ENCODE peak calls at places on chromosomes 5 and 9, in six cellular contexts. I is HCT116, A is left ventricle myocardium inferior, P is fibroblast of lung, C is pancreas, Z is psoas muscle. B is an unnamed sample.

GRCh38 chr9:87685871-87686519 is 39.9 kb upstream of the CTSL start:
- DNase-seq in I (no peak), P (peak; percentile 39), A (no peak), Z (no peak), C (no peak), B (no peak)

GRCh38 chr5:156815988-156816599 is 34.0 kb upstream of the PPP1R2B start:
- DNase-seq in Z (no peak), I (no peak), A (no peak), C (no peak), P (peak; percentile 20), B (peak; percentile 77)

GRCh38 chr5:141811287-141812155 is 66.7 kb downstream of the PCDH1 start:
- DNase-seq in A (no peak), P (no peak), Z (no peak), C (peak; percentile 57), I (no peak), B (peak; percentile 18)

GRCh38 chr9:137789295-137789895 is 88.2 kb upstream of the CACNA1B start:
- DNase-seq in C (no peak), P (no peak), I (no peak), Z (no peak), A (no peak), B (no peak)

GRCh38 chr5:36870399-36871040 is 6.0 kb upstream of the NIPBL start:
- DNase-seq in I (peak; percentile 68), P (peak; percentile 81), Z (no peak), C (no peak), A (no peak), B (peak; percentile 91)

GRCh38 chr9:129888809-129889460 is 53.7 kb downstream of the USP20 start:
- DNase-seq in A (no peak), I (no peak), P (no peak), Z (no peak), C (no peak), B (no peak)

GRCh38 chr5:2861605-2862004 is 110.1 kb upstream of the IRX2 start:
- DNase-seq in Z (no peak), I (no peak), A (no peak), P (no peak), C (no peak), B (no peak)

GRCh38 chr9:15509931-15510788 is 610 bp downstream of the PSIP1 start:
- DNase-seq in Z (peak; percentile 64), I (no peak), P (peak; percentile 36), A (peak; percentile 38), C (peak; percentile 63), B (peak; percentile 59)

GRCh38 chr9:94757158-94757557 is 30.7 kb downstream of the AOPEP start:
- DNase-seq in P (no peak), A (no peak), C (no peak), Z (no peak), I (no peak), B (peak; percentile 54)

GRCh38 chr5:158991391-158991790 is 108.3 kb downstream of the EBF1 start:
- DNase-seq in P (peak; percentile 58), A (no peak), Z (no peak), C (no peak), I (no peak), B (peak; percentile 59)

GRCh38 chr9:73146113-73146815 is 5.4 kb upstream of the ANXA1 start:
- DNase-seq in A (no peak), Z (no peak), P (no peak), C (no peak), I (no peak), B (no peak)

GRCh38 chr9:129253820-129254381 is 75.8 kb upstream of the IER5L start:
- DNase-seq in C (no peak), A (peak; percentile 75), Z (peak; percentile 71), P (no peak), I (no peak), B (no peak)

GRCh38 chr9:91483835-91484234 is 60.2 kb upstream of the NFIL3 start:
- DNase-seq in C (no peak), I (no peak), P (no peak), A (no peak), Z (no peak), B (no peak)

GRCh38 chr9:125143377-125144090 is at the start of gene SCAI:
- DNase-seq in P (peak; percentile 99), I (peak; percentile 98), A (peak; percentile 99), C (peak; percentile 96), Z (peak; percentile 100), B (peak; percentile 99)

GRCh38 chr5:87722286-87722685 is 309.6 kb upstream of the CCNH start:
- DNase-seq in P (no peak), I (peak; percentile 33), Z (no peak), C (no peak), A (no peak), B (no peak)

GRCh38 chr5:14118551-14119320 is 24.4 kb upstream of the TRIO start:
- DNase-seq in I (no peak), P (no peak), A (peak; percentile 38), C (peak; percentile 55), Z (no peak), B (no peak)

GRCh38 chr5:103369125-103370120 is 110.9 kb downstream of the MACIR start:
- DNase-seq in A (no peak), I (no peak), P (no peak), C (no peak), Z (no peak), B (no peak)

DNA sequence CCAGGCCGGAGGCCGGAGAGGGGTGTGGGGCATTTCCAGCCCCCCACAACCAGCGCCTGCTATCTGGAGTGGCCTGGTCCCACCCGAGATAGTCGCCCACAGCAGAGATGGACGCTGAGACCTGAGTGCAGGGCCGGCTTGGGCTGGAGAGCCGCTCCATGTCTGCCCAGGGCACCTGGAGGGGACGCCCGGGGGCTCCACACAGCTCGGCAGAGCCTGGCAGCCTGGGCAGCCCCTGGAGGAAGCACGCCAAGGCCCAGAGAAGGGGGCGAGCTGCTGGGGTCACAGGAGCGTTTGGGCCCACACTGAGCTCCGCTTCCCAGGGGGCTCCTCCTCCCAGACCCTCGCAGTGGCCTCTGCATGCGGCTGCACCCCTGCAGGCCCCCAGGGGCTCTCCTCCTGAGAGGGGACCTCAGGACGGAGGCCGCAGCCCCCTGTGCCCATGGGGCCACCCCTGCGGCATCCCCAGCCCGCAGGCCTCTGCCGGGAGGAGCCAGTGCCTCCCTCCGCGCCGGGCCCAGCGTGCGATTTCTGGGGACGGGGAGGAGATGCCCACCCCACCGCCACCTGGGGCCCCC is 42.2 kb upstream of the EGFL7 start:
- DNase-seq in C (no peak), A (peak; percentile 14), Z (no peak), P (no peak), I (no peak), B (no peak)
- H3K4me1 ChIP-seq in C (peaks cover 13% of the 10 kb centered on the region), A (peaks cover 31% of the 10 kb centered on the region), Z (peaks cover 14% of the 10 kb centered on the region), P (peaks cover 9% of the 10 kb centered on the region), I (no peaks in the 10 kb centered on the region), B (no peaks in the 10 kb centered on the region)

DNA sequence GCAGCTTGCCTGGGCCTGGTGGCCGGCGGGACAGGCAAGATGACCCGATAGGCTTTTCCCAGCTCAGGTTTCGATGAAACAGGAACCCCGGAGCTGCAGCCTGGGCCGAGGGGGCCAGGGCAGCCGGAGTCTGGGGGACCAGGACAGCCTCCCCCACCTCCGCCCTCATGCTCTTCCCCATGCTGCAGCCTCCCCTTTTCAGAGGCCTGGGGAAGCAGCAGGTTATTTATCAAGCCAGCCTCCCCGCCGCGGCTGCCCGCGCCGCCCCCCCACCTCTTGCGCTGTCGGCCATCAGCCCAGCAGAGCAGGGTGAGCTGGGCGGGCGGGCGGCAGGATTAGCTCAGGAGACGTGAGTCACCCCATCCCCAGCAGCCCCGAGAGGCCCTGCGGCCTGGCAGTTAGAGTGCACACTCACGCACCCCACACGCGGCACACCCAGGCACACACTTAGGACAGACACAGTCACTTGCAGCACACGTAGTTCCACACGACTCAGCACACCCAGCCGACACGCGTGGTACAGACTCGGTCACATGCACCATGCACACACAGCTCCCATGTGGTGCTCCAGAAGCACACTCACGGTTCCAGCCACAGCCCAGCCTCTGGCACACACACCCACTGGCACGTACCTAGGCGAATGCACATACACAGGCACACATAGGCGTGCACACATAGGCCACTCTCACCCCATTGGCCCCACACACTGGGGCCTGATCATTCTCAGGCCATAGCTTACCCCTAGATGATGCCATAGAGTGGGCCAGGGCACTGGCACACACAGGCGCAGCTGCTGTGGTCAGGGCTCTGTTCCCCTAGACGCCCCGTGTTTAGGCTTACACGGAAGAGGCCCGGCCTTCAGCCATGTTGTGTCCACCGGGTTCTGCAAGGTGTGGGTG is 13.0 kb downstream of the CXXC5 start:
- DNase-seq in P (peak; percentile 93), Z (peak; percentile 97), A (peak; percentile 82), C (peak; percentile 90), I (peak; percentile 63), B (peak; percentile 97)
- H3K4me1 ChIP-seq in P (peaks cover 32% of the 10 kb centered on the region), Z (peaks cover 99% of the 10 kb centered on the region), A (peaks cover 99% of the 10 kb centered on the region), C (peaks cover 89% of the 10 kb centered on the region), I (peaks cover 72% of the 10 kb centered on the region), B (peaks cover 64% of the 10 kb centered on the region)

GRCh38 chr5:55993628-55994501 is 898 bp downstream of the IL6ST start:
- DNase-seq in C (no peak), I (no peak), P (peak; percentile 40), Z (no peak), A (no peak), B (peak; percentile 57)

GRCh38 chr5:55991768-55992486 is 2.8 kb downstream of the IL6ST start:
- DNase-seq in C (no peak), P (no peak), I (no peak), A (no peak), Z (no peak), B (peak; percentile 37)

GRCh38 chr5:55994998-55995914 is 493 bp upstream of the IL6ST start:
- DNase-seq in Z (peak; percentile 99), I (peak; percentile 88), P (peak; percentile 98), C (peak; percentile 99), A (peak; percentile 99), B (peak; percentile 99)

GRCh38 chr5:55994502-55994997 is at the start of gene IL6ST:
- DNase-seq in I (no peak), C (no peak), P (peak; percentile 60), A (no peak), Z (no peak), B (peak; percentile 81)

DNA sequence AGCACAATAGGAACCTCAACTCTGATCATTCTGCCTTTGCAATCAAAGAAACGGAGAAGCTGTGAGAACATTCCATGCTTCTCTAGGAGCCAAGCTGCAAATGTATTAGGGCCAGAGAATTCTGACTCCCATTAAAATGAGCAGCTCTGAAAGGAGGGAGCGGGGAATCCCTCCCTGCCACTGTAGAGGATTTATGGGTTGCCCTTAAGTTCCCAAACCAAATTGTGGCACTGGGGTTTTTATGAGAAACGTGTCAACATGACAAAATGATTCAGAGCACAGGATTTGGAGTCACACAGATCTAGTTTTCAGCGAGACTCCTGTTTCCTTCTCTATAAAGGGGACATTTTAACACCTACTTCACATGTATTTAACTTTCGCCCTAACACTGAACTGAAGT is 1.8 kb downstream of the IL6ST start:
- DNase-seq in P (peak; percentile 57), I (no peak), A (no peak), Z (no peak), C (no peak), B (peak; percentile 61)
- H3K4me1 ChIP-seq in P (peaks cover 5% of the 10 kb centered on the region), I (peaks cover 5% of the 10 kb centered on the region), A (peaks cover 79% of the 10 kb centered on the region), Z (peaks cover 30% of the 10 kb centered on the region), C (peaks cover 10% of the 10 kb centered on the region), B (peaks cover 52% of the 10 kb centered on the region)

GRCh38 chr5:138542120-138542955 is 698 bp downstream of the ETF1 start:
- DNase-seq in I (no peak), A (no peak), Z (no peak), C (no peak), P (no peak), B (peak; percentile 46)

GRCh38 chr5:138542956-138543729 is at the start of gene ETF1:
- DNase-seq in I (peak; percentile 97), C (peak; percentile 99), A (peak; percentile 100), Z (peak; percentile 100), P (peak; percentile 99), B (peak; percentile 100)

GRCh38 chr5:138545919-138546562 is 3.0 kb upstream of the ETF1 start:
- DNase-seq in P (no peak), I (no peak), A (no peak), Z (no peak), C (no peak), B (no peak)

GRCh38 chr5:138543730-138544104 is 681 bp upstream of the ETF1 start:
- DNase-seq in P (no peak), A (no peak), I (no peak), C (no peak), Z (no peak), B (peak; percentile 88)

GRCh38 chr5:138544171-138545134 is 1.4 kb upstream of the ETF1 start:
- DNase-seq in A (no peak), I (no peak), P (peak; percentile 35), C (no peak), Z (peak; percentile 70), B (peak; percentile 58)
- H3K4me1 ChIP-seq in A (peaks cover 89% of the 10 kb centered on the region), I (peaks cover 19% of the 10 kb centered on the region), P (no peaks in the 10 kb centered on the region), C (peaks cover 20% of the 10 kb centered on the region), Z (peaks cover 53% of the 10 kb centered on the region), B (peaks cover 45% of the 10 kb centered on the region)